ENCODE peak calls at places on chromosomes 1 and 21, in four cellular contexts. One of them, this sample, is unnamed. For H3K4me1, the result is how much of the 10 kb centered on the place peaks cover.

GRCh38 chr1:27153927-27154358 is 982 bp downstream of the SLC9A1 start:
- DNase-seq in transverse colon: no peak
- DNase-seq in endothelial cell of umbilical vein: no peak
- DNase-seq in OCI-LY7: no peak
- DNase-seq in this sample: no peak

GRCh38 chr1:187509091-187509490 is 680.3 kb downstream of the PLA2G4A start:
- DNase-seq in OCI-LY7: no peak
- DNase-seq in endothelial cell of umbilical vein: no peak
- DNase-seq in transverse colon: no peak
- DNase-seq in this sample: no peak

GRCh38 chr1:12057382-12057781 is 5.7 kb upstream of the TNFRSF8 start:
- DNase-seq in transverse colon: no peak
- DNase-seq in OCI-LY7: no peak
- DNase-seq in endothelial cell of umbilical vein: no peak
- DNase-seq in this sample: no peak

GRCh38 chr1:43531453-43531905 is 796 bp downstream of the PTPRF start:
- DNase-seq in transverse colon: peak
- DNase-seq in OCI-LY7: no peak
- DNase-seq in endothelial cell of umbilical vein: peak
- DNase-seq in this sample: no peak

GRCh38 chr1:34199927-34200326 is 23.2 kb downstream of the C1orf94 start:
- DNase-seq in OCI-LY7: no peak
- DNase-seq in transverse colon: no peak
- DNase-seq in endothelial cell of umbilical vein: no peak
- DNase-seq in this sample: no peak

GRCh38 chr21:42499430-42500106 is 3.5 kb upstream of the RSPH1 start:
- DNase-seq in transverse colon: no peak
- DNase-seq in OCI-LY7: no peak
- DNase-seq in endothelial cell of umbilical vein: no peak
- DNase-seq in this sample: no peak

GRCh38 chr1:84724128-84724860 is 34.0 kb upstream of the SSX2IP start:
- DNase-seq in endothelial cell of umbilical vein: no peak
- DNase-seq in transverse colon: peak
- DNase-seq in OCI-LY7: peak
- DNase-seq in this sample: peak

GRCh38 chr21:39451332-39452206 is at the start of gene SH3BGR:
- DNase-seq in transverse colon: no peak
- DNase-seq in endothelial cell of umbilical vein: no peak
- DNase-seq in OCI-LY7: no peak
- DNase-seq in this sample: no peak

GRCh38 chr1:47388548-47389238 is 27.4 kb upstream of the FOXE3 start:
- DNase-seq in OCI-LY7: peak
- DNase-seq in transverse colon: peak
- DNase-seq in endothelial cell of umbilical vein: peak
- DNase-seq in this sample: no peak

GRCh38 chr21:45973475-45974072 is 8.0 kb upstream of the COL6A1 start:
- DNase-seq in OCI-LY7: no peak
- DNase-seq in transverse colon: peak
- DNase-seq in endothelial cell of umbilical vein: peak
- DNase-seq in this sample: peak

GRCh38 chr1:56133517-56134472 is 445.6 kb downstream of the PLPP3 start:
- DNase-seq in endothelial cell of umbilical vein: no peak
- DNase-seq in transverse colon: no peak
- DNase-seq in OCI-LY7: no peak
- DNase-seq in this sample: no peak

GRCh38 chr1:54716299-54717047 is 812 bp downstream of the TTC4 start:
- DNase-seq in transverse colon: no peak
- DNase-seq in endothelial cell of umbilical vein: no peak
- DNase-seq in OCI-LY7: no peak
- DNase-seq in this sample: no peak

GRCh38 chr1:10659218-10659617 is 137.2 kb downstream of the CASZ1 start:
- DNase-seq in endothelial cell of umbilical vein: no peak
- DNase-seq in transverse colon: no peak
- DNase-seq in OCI-LY7: no peak
- DNase-seq in this sample: no peak

GRCh38 chr1:248158758-248159157 is 13.8 kb downstream of the OR2M5 start:
- DNase-seq in transverse colon: no peak
- DNase-seq in OCI-LY7: no peak
- DNase-seq in endothelial cell of umbilical vein: no peak
- DNase-seq in this sample: no peak

GRCh38 chr1:40003156-40004093 is 37.1 kb upstream of the CAP1 start:
- DNase-seq in transverse colon: no peak
- DNase-seq in endothelial cell of umbilical vein: no peak
- DNase-seq in OCI-LY7: peak
- DNase-seq in this sample: no peak

GRCh38 chr1:40001456-40001855 is 39.1 kb upstream of the CAP1 start:
- DNase-seq in OCI-LY7: no peak
- DNase-seq in endothelial cell of umbilical vein: peak
- DNase-seq in transverse colon: no peak
- DNase-seq in this sample: no peak

GRCh38 chr1:40004857-40005256 is 35.7 kb upstream of the CAP1 start:
- DNase-seq in OCI-LY7: no peak
- DNase-seq in endothelial cell of umbilical vein: no peak
- DNase-seq in transverse colon: no peak
- DNase-seq in this sample: no peak
- H3K4me1 ChIP-seq in OCI-LY7: half or more
- H3K4me1 ChIP-seq in endothelial cell of umbilical vein: under half
- H3K4me1 ChIP-seq in transverse colon: under half
- H3K4me1 ChIP-seq in this sample: under half

GRCh38 chr1:39981957-39982356 is 27.0 kb downstream of the MFSD2A start:
- DNase-seq in OCI-LY7: no peak
- DNase-seq in endothelial cell of umbilical vein: no peak
- DNase-seq in transverse colon: peak
- DNase-seq in this sample: no peak
- H3K27ac ChIP-seq in OCI-LY7: no peak
- H3K27ac ChIP-seq in endothelial cell of umbilical vein: no peak
- H3K27ac ChIP-seq in transverse colon: peak
- H3K27ac ChIP-seq in this sample: no peak

DNA sequence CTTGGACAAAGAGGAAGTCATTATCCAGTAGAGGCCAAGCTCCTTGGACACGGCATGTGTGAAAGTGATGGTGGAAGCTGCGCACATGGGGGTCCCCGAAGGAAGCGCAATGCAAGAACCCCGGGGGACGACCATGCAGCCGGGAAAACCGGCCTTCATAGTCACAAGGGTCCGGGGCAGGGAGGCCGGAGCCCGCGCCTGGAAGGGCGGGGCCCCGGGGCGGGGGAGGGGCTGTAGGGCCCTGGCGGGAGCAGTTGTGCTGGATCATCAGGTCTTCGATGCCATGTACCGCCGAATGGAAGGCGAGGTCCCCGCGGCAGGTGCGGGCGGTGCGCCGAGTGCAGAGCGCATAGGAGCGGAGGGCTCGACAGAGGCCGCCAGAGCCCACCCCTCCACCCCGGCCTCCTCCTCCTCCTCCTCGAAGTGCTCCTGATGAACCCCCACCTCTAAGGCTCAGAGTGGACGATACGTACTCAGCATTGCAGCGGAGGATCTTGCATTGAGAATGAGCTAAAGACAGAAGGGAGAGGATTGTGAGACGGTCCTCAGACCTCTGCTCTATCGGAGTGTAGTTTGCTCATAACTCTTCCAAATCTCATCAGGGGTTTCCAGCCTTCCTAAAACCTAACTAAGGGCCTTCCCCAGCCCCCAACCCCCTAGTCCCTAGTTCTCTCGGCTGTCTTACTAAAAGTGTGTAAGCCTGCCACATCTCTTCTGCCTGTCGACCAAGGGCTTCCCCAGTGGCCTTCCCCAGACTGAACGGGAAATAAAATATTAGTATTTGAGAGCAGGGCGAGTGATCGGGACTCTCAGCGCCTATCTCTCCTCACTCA is 2.1 kb downstream of the HJV start:
- DNase-seq in endothelial cell of umbilical vein: no peak
- DNase-seq in transverse colon: no peak
- DNase-seq in OCI-LY7: no peak
- DNase-seq in this sample: no peak
- H3K4me3 ChIP-seq in endothelial cell of umbilical vein: no peak
- H3K4me3 ChIP-seq in transverse colon: no peak
- H3K4me3 ChIP-seq in OCI-LY7: no peak
- H3K4me3 ChIP-seq in this sample: no peak

GRCh38 chr1:19866029-19866428 is 16.2 kb upstream of the OTUD3 start:
- DNase-seq in OCI-LY7: no peak
- DNase-seq in endothelial cell of umbilical vein: no peak
- DNase-seq in transverse colon: no peak
- DNase-seq in this sample: no peak
- H3K4me1 ChIP-seq in OCI-LY7: under half
- H3K4me1 ChIP-seq in endothelial cell of umbilical vein: under half
- H3K4me1 ChIP-seq in transverse colon: under half
- H3K4me1 ChIP-seq in this sample: under half

DNA sequence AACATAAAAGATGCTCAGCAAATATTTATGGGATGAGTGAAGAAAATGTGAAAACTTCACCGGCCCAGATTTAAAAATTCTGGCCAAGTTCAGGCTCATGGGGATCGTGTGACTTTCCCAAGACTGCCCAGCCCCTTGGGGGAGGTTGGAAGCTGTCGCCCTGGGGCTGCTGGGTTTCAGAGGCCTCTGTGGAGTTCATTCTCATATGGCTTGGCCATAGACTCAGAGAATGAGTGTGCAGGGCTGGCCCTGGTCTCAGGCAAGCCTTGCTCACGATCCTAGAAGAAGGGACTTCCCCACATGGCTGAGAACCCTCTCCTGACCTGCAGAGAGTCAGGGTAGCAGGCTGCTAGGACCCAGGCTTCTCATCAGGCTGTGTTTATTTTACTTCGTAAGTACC is 24.6 kb downstream of the PADI2 start:
- DNase-seq in OCI-LY7: no peak
- DNase-seq in endothelial cell of umbilical vein: no peak
- DNase-seq in transverse colon: no peak
- DNase-seq in this sample: no peak
- H3K27ac ChIP-seq in OCI-LY7: no peak
- H3K27ac ChIP-seq in endothelial cell of umbilical vein: no peak
- H3K27ac ChIP-seq in transverse colon: no peak
- H3K27ac ChIP-seq in this sample: no peak

DNA sequence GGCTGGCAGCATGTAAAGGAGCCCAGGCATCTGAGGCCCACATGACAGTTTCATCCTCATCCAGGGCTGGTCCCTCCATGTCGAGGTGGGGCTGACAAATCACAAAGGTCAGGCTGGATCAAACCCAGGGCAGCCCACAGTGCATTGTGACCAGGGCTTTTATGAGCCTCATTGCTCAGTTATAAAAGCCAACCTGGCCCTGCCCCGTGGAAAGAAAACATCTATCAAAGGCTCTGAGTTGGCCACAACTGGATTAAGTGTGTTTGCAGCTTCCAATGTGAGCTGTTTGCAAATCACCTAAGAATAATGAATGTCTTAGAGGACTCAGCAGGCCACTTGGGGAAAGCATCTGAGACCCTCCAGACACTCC is 45.4 kb downstream of the GRHL3 start:
- DNase-seq in transverse colon: peak
- DNase-seq in OCI-LY7: no peak
- DNase-seq in endothelial cell of umbilical vein: no peak
- DNase-seq in this sample: no peak
- H3K4me3 ChIP-seq in transverse colon: no peak
- H3K4me3 ChIP-seq in OCI-LY7: no peak
- H3K4me3 ChIP-seq in endothelial cell of umbilical vein: no peak
- H3K4me3 ChIP-seq in this sample: no peak

DNA sequence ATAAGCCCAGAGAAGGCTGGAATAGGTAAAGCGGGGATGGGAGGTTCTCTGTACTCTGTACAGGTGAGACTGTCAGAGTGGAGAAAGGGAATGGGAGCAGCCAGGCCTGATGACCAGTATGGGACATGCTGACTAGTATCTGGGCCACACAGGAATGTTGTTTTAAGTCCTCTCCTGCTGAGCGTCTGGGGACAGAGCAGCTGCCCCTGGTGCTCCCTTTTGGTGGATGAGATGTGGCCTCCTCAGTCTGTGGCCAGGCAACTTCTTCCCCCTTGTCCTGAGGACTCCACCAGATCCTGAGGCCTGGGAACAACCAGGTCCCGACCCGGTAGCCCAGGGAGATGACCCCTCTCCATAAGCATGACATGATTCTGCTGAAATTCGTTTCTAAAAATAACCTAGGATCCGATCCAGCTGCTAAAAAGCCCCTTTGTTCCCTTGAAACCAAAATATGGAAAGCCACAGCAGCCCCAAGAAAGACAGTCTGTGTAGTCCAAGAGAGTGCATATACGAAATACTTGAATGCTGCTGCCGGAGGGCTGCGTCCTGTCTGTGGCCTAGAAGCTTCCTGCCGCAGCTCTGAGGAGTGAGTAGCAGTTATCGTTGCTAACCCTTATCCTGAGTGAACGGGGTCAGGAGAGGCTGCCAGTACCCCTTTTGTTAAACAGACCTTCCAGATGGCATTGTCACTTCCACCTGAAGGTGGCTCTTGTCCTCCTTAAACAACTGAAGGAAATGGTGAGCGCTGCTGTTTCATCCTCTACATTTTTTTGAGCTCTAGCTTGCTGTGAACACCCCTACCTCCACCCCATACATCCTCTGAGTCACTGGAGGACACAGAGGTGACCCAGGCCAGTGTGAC is 47.1 kb downstream of the ATP2B4 start:
- DNase-seq in endothelial cell of umbilical vein: peak
- DNase-seq in OCI-LY7: peak
- DNase-seq in transverse colon: peak
- DNase-seq in this sample: peak
- H3K4me1 ChIP-seq in endothelial cell of umbilical vein: under half
- H3K4me1 ChIP-seq in OCI-LY7: under half
- H3K4me1 ChIP-seq in transverse colon: half or more
- H3K4me1 ChIP-seq in this sample: half or more

GRCh38 chr1:3169621-3170356 is 100.8 kb downstream of the PRDM16 start:
- DNase-seq in endothelial cell of umbilical vein: no peak
- DNase-seq in transverse colon: no peak
- DNase-seq in OCI-LY7: no peak
- DNase-seq in this sample: no peak
- H3K27ac ChIP-seq in endothelial cell of umbilical vein: no peak
- H3K27ac ChIP-seq in transverse colon: peak
- H3K27ac ChIP-seq in OCI-LY7: no peak
- H3K27ac ChIP-seq in this sample: no peak

GRCh38 chr1:210251680-210252490 is 19.3 kb downstream of the SERTAD4 start:
- DNase-seq in OCI-LY7: no peak
- DNase-seq in endothelial cell of umbilical vein: no peak
- DNase-seq in transverse colon: peak
- DNase-seq in this sample: no peak
- H3K4me3 ChIP-seq in OCI-LY7: peak
- H3K4me3 ChIP-seq in endothelial cell of umbilical vein: peak
- H3K4me3 ChIP-seq in transverse colon: peak
- H3K4me3 ChIP-seq in this sample: no peak